ENCODE peak calls at places on chromosomes 16 and 17, in ten cellular contexts. Q, G, Z, Y, J, B, F, P, D and L are unnamed samples.

GRCh38 chr16:28837672-28838557 is 8.2 kb downstream of the TUFM start:
- DNase-seq in F (no peak), B (no peak), Y (no peak), D (no peak), G (no peak), Z (peak), P (no peak), J (no peak), Q (no peak), L (no peak)

GRCh38 chr17:52181842-52182241 is 23.3 kb upstream of the CA10 start:
- DNase-seq in D (no peak), F (no peak), P (no peak), Y (no peak), B (no peak), Z (no peak), Q (no peak), J (no peak), G (no peak), L (no peak)

GRCh38 chr17:45270828-45271418 is 9.0 kb upstream of the SPATA32 start:
- DNase-seq in F (no peak), Y (no peak), Z (no peak), D (peak), P (no peak), B (no peak), Q (no peak), J (no peak), G (peak), L (no peak)

GRCh38 chr17:21318439-21318838 is 33.9 kb downstream of the MAP2K3 start:
- DNase-seq in Y (no peak), Z (no peak), Q (no peak), D (peak), B (no peak), J (no peak), G (peak), F (no peak), P (peak), L (no peak)

GRCh38 chr17:6279659-6280058 is 155.3 kb downstream of the AIPL1 start:
- DNase-seq in J (no peak), Q (no peak), D (peak), P (no peak), B (no peak), Y (no peak), Z (no peak), F (no peak), G (peak), L (no peak)

GRCh38 chr17:38404174-38404943 is 23.9 kb upstream of the ARHGAP23 start:
- DNase-seq in B (no peak), G (peak), F (no peak), J (no peak), Z (no peak), P (no peak), D (no peak), Q (no peak), Y (no peak), L (no peak)

GRCh38 chr16:177981-178676 is 1.6 kb downstream of the HBA1 start:
- DNase-seq in Z (no peak), J (no peak), G (no peak), F (no peak), P (no peak), B (no peak), Q (no peak), Y (no peak), D (no peak), L (no peak)

GRCh38 chr16:47016700-47017133 is 43.2 kb upstream of the DNAJA2 start:
- DNase-seq in B (no peak), P (no peak), F (peak), J (no peak), Q (no peak), Z (no peak), Y (no peak), G (no peak), D (no peak), L (no peak)

GRCh38 chr17:17710728-17711541 is 29.7 kb downstream of the RAI1 start:
- DNase-seq in P (peak), F (no peak), G (peak), Q (peak), Y (peak), B (peak), Z (no peak), J (peak), D (peak), L (peak)

GRCh38 chr16:3952342-3953131 is 72.0 kb upstream of the CREBBP start:
- DNase-seq in J (no peak), P (peak), D (no peak), F (no peak), Q (no peak), Z (no peak), Y (no peak), B (no peak), G (peak), L (peak)

GRCh38 chr17:38745545-38745944 is 2.6 kb downstream of the PCGF2 start:
- DNase-seq in G (no peak), Z (peak), F (no peak), Q (no peak), B (no peak), Y (no peak), D (no peak), J (no peak), P (no peak), L (no peak)

GRCh38 chr17:76414334-76415295 is 30.2 kb downstream of the SPHK1 start:
- DNase-seq in Z (no peak), G (no peak), B (peak), Q (peak), D (no peak), P (no peak), F (no peak), Y (no peak), J (peak), L (no peak)

GRCh38 chr17:72677108-72677507 is 415.4 kb downstream of the SLC39A11 start:
- DNase-seq in D (no peak), P (no peak), G (no peak), Z (no peak), B (no peak), F (no peak), Y (no peak), Q (no peak), J (no peak), L (no peak)
- TF ChIP-seq CTCF in D (no peak), P (no peak), G (no peak), Z (no peak), B (no peak), F (no peak), Y (no peak), Q (no peak), J (no peak), L (no peak)

GRCh38 chr17:5236871-5237540 is 2.3 kb upstream of the SCIMP start:
- DNase-seq in Z (no peak), G (no peak), P (no peak), F (no peak), B (no peak), Y (no peak), D (no peak), Q (no peak), J (no peak), L (no peak)

GRCh38 chr17:5234645-5235576 is at the start of gene SCIMP:
- DNase-seq in Y (no peak), Q (no peak), J (no peak), G (no peak), B (no peak), D (no peak), P (no peak), Z (peak), F (peak), L (no peak)

GRCh38 chr17:5241861-5242671 is 7.4 kb upstream of the SCIMP start:
- DNase-seq in B (no peak), P (no peak), J (no peak), Q (no peak), D (no peak), G (no peak), Z (peak), Y (no peak), F (peak), L (no peak)

GRCh38 chr17:5238333-5238732 is 3.7 kb upstream of the SCIMP start:
- DNase-seq in B (no peak), Q (no peak), P (no peak), Y (no peak), F (no peak), G (no peak), D (no peak), Z (peak), J (no peak), L (no peak)

DNA sequence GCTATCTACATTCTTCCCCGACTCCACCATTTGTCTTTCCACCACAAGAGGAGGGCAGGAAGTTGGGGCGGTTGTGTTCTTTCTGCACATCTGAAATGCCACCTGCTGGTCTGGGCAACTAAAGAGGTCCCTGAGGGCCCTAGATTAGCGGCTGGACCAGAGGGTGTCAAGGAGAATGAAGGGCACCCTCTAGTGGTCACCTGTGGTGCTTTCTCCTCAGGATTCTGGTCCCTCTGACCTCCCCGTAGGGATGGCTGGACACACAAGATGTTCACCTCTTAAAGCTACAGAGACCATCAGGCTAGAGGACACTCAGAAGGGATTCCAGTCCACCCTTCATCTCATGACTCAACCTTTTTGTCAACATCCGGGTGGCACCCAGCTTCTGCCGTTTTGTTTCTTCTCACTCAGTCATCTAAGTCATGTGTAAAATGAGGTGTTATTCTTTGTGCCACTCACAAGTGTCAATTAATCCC is 2.9 kb upstream of the SCIMP start:
- DNase-seq in Y (peak), Q (no peak), D (peak), J (peak), P (no peak), Z (peak), F (peak), G (peak), B (peak), L (no peak)
- TF ChIP-seq CTCF in Y (peak), Q (peak), D (peak), J (peak), P (no peak), Z (peak), F (peak), G (peak), B (peak), L (peak)

GRCh38 chr16:68367034-68367433 is 56.2 kb downstream of the PRMT7 start:
- DNase-seq in P (no peak), G (peak), Q (peak), Z (no peak), D (peak), F (peak), Y (no peak), J (peak), B (no peak), L (no peak)
- TF ChIP-seq CTCF in P (no peak), G (peak), Q (peak), Z (peak), D (peak), F (peak), Y (peak), J (peak), B (peak), L (peak)

GRCh38 chr17:74757931-74758845 is 9.8 kb downstream of the NHERF1 start:
- DNase-seq in Q (no peak), P (no peak), D (no peak), Y (no peak), F (no peak), G (no peak), Z (no peak), B (no peak), J (no peak), L (no peak)

GRCh38 chr17:74759941-74760340 is 11.5 kb downstream of the NHERF1 start:
- DNase-seq in G (no peak), Q (no peak), P (no peak), Y (no peak), F (no peak), Z (no peak), D (peak), J (no peak), B (no peak), L (no peak)

GRCh38 chr17:74758846-74759163 is 10.4 kb downstream of the NHERF1 start:
- DNase-seq in F (no peak), Z (no peak), D (no peak), B (no peak), J (peak), G (no peak), Q (no peak), Y (no peak), P (no peak), L (no peak)

GRCh38 chr17:74760404-74761105 is 12.1 kb downstream of the NHERF1 start:
- DNase-seq in G (no peak), Y (no peak), Z (peak), B (no peak), J (no peak), D (no peak), Q (no peak), P (no peak), F (no peak), L (no peak)

GRCh38 chr17:74759243-74759801 is 10.9 kb downstream of the NHERF1 start:
- DNase-seq in J (no peak), Y (no peak), P (no peak), F (peak), Z (no peak), D (no peak), B (no peak), Q (no peak), G (no peak), L (no peak)
- TF ChIP-seq CTCF in J (no peak), Y (no peak), P (no peak), F (peak), Z (no peak), D (no peak), B (no peak), Q (no peak), G (peak), L (peak)

DNA sequence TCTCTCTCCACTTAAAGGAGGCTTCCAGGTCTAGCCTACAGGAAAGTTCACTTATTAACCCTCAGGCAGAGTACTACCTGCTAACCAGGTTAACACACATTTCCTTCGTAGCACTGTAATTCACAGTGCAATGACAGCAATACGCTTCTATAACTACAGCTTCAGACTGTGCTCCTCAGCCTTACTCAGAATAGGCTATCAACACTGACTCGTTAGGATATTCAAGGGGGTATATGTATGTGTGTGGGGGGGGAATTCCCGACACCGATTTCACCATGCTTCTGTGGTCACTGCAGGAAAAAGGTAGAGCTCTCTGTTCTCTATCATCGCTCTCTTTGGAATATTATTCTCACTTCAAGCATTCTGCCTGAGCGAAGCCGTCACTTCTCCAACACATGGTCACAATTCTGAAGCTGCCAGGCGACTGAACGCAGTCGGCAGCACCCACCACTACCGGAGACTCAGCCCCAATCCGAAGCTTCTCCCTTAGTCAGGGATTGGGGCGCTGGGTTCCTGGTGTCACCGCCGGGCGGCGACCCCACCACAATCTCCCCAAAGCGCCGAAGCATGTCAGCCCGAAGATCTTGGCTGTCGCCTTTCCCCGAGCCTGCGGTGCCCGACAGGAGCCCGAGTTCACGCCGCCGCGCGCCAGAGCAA is 599 bp downstream of the GGA3 start:
- DNase-seq in B (no peak), F (no peak), J (peak), G (no peak), P (no peak), Y (no peak), Z (no peak), Q (no peak), D (peak), L (no peak)
- TF ChIP-seq CTCF in B (no peak), F (no peak), J (no peak), G (peak), P (no peak), Y (no peak), Z (no peak), Q (no peak), D (no peak), L (peak)